ENCODE peak calls at places on chromosomes 1 and 21, in five cellular contexts. A, N, P, U and H are unnamed samples.

GRCh38 chr1:245241506-245242130 is 86.8 kb downstream of the KIF26B start:
- DNase-seq in A (no peak), N (no peak), P (no peak), U (no peak), H (peak)

GRCh38 chr1:184075040-184076029 is 23.8 kb downstream of the TSEN15 start:
- DNase-seq in A (peak), N (peak), P (peak), U (no peak), H (no peak)

GRCh38 chr21:31194510-31195293 is 149.4 kb downstream of the TIAM1 start:
- DNase-seq in A (no peak), N (no peak), P (no peak), U (no peak), H (no peak)

GRCh38 chr1:42748021-42748420 is 8.0 kb upstream of the CLDN19 start:
- DNase-seq in A (no peak), N (no peak), P (no peak), U (peak), H (no peak)

GRCh38 chr1:168084396-168085231 is 52.1 kb downstream of the GPR161 start:
- DNase-seq in A (peak), N (peak), P (peak), U (no peak), H (peak)

GRCh38 chr1:44254392-44254791 is 41.1 kb downstream of the DMAP1 start:
- DNase-seq in A (no peak), N (no peak), P (no peak), U (no peak), H (no peak)

GRCh38 chr1:89042491-89042890 is 19.8 kb upstream of the GBP3 start:
- DNase-seq in A (no peak), N (no peak), P (no peak), U (no peak), H (no peak)

GRCh38 chr1:2413495-2414296 is 1.3 kb upstream of the PEX10 start:
- DNase-seq in A (peak), N (peak), P (peak), U (no peak), H (peak)

GRCh38 chr1:214441119-214441518 is 110.3 kb downstream of the PTPN14 start:
- DNase-seq in A (no peak), N (no peak), P (no peak), U (no peak), H (no peak)

DNA sequence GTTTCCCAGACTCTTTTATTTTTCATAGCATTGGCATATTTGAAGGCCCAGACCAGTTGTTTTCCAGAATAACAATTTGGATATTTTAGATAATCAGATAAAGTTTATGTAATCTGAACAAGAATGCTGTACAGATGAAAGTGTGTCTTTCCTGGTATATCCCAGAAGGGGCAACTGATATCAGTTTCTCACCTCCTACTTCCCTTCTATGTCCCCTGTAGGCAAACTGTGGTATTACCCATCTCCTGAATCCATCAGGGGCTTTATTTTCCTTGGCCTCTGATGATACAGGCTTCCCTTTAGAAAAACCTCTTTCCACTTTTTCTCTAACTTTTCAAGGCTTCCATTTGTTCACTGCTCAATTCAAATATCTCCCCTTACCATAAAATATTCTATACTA is 87.5 kb upstream of the RGS1 start:
- DNase-seq in A (no peak), N (peak), P (no peak), U (no peak), H (no peak)
- TF ChIP-seq CTCF in A (no peak), N (no peak), P (no peak), U (no peak), H (no peak)

DNA sequence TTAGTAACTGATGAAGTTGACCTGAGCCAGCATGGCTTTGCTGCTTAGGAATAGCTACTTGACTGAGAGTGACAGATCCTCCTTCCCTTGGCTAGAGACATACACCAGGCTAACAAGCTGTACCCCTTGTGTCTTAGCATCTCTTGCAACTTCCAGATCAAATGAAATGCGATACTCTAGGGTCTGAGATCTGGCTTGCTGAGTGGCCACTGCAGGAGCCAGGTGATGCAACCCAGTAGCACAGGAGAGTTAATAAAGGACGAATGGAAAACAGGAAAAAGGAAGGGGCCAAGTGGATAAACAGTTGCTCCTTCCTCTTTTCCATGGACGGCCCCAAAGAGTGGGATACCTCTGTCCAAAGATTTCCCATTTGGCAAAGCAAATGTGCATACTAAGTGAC is 38.2 kb downstream of the ASTN1 start:
- DNase-seq in A (no peak), N (no peak), P (no peak), U (no peak), H (no peak)
- TF ChIP-seq EP300 in A (no peak), N (no peak), P (no peak), U (no peak), H (no peak)

DNA sequence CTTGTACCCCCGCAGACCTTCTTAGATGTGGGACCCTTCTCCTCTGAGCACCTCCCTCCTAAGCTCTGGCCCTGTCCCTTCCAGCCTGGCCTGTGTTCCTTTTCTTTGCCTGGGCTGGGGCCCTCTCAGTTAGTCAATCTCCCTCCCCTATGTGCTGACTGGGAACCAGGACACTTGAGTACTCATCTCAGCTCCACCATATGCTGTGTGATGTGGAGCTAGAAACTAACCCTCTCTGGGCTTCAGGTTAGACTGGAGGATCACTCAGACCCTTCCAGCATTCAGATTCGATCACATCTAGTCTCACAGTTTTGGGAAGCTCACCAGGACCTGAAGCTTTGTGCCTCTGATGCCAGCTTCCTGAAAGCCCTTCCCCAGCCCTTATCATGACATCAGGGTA is 40.6 kb downstream of the TRIM62 start:
- DNase-seq in A (no peak), N (no peak), P (no peak), U (no peak), H (no peak)
- H3K4me3 ChIP-seq in A (no peak), N (no peak), P (no peak), U (no peak), H (no peak)

DNA sequence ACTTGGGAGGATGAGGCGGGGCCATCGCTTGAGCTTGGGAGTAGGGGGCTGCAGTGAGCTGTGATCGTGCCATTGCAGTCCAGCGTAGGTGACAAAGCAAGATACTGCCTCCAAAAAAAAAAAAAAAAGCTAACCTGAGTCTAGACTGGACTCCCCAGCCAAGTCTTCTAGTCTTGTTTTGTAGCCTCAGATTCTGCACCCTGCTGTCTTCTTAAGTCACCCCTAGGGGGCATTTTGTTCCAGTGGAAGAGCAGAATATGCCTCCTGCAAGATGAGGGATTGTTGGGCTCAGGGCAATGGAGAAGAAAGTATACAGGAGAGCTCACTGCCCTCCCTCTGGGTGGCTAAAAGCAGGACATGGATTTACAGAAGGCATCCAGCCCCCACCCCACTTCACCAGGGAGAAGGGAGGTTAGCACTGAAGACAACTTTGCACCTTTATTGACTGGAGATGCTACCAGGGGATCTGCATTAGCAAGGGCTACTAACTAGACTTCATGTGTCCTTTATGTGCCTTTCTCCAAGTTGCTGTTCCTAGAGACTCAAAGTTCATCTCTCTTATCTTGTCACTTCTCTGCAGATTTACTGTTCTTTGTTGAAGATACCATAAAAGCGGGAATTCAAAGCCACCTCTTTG is 15.3 kb upstream of the RNF187 start:
- DNase-seq in A (no peak), N (peak), P (no peak), U (no peak), H (no peak)
- TF ChIP-seq CTCF in A (no peak), N (peak), P (peak), U (no peak), H (peak)

DNA sequence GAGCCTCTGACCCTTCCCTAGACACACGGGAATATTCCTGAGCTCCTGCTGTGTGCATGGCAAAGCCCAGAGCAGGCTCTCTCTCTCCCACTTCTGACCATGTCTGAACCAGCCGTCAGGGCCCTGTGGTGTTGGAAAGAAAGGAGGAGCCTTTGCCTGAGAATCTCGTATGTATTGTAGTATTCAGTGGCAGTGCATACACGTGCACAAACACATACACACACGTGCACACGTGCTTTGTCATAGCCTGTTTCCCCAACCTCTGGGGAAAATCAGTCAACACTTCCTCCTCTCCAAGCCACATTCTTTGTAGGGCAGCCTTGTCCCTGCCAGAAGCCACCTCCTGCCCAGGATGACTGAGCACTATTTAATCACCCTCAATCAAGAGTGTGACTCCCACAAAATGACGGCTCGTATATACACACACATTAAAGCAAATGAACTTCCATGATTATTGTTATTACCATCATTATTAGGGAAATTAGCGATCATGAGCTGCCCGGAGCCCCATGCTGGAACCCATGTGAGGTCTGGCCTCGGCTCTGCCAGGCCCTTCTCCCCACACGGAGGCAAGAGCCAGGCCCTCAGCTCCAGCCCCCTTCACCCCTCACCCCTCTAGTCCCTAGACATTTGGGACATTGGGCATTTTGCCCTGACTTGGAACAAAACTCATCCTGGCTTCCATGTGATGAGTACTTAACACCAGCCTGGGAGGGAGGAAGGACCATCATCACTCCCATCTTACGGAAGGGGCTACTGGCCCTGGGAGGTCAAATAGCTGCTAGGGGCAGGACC is 331.9 kb downstream of the NPHP4 start:
- DNase-seq in A (no peak), N (no peak), P (no peak), U (no peak), H (no peak)
- TF ChIP-seq EP300 in A (no peak), N (no peak), P (no peak), U (no peak), H (no peak)

DNA sequence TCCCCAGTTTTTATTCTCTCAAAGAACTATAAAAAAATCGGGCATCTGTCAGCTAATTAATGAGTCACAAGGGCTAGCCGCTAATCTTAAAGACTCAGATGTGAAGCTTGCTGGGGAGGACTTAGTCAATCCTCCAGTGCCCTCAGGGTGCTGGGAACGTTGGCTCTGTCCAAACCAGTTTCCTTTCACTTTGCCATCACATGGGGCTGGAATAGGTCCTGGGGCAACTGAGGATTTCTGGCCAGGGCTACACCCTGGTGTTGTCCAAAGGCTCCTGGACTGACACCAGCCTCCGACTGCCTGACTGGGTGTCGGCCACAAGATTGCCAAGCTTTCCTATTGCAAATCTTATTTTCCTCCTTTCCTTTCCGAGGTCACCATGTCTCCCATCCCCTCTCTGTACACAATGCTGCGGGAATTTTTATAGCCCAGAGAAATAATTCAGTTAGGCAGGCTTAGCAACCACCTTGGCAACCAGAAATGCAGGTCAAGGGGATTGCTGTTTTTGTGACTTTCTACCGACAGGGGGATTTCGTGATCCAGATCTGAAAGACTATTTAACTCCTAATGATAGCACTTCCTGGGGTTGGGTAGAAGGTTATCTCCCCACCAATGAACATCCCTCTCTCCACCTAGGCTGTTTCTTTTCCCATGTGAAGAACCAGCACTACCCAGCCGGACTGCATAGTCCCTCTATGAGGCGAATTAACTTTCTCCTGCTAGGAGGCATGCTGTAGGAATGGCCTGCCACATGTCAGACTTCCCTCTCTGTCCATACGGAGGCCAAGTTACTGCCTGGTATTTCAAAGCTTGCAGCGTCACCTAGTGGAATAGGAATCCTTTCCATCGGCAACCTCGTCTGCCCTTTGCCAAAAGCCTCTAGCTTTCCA is 29.9 kb upstream of the CTBS start:
- DNase-seq in A (no peak), N (peak), P (no peak), U (peak), H (no peak)
- H3K4me3 ChIP-seq in A (peak), N (no peak), P (peak), U (peak), H (no peak)

GRCh38 chr1:61433646-61434045 is 291.3 kb downstream of the TM2D1 start:
- DNase-seq in A (no peak), N (no peak), P (no peak), U (no peak), H (no peak)

GRCh38 chr1:61436016-61436415 is 288.9 kb downstream of the TM2D1 start:
- DNase-seq in A (no peak), N (no peak), P (no peak), U (no peak), H (no peak)

GRCh38 chr1:61435226-61435625 is 289.7 kb downstream of the TM2D1 start:
- DNase-seq in A (no peak), N (no peak), P (no peak), U (no peak), H (no peak)

GRCh38 chr1:61432616-61433388 is 292.1 kb downstream of the TM2D1 start:
- DNase-seq in A (no peak), N (no peak), P (no peak), U (no peak), H (no peak)

GRCh38 chr1:61434276-61434675 is 290.7 kb downstream of the TM2D1 start:
- DNase-seq in A (no peak), N (no peak), P (no peak), U (no peak), H (no peak)
- TF ChIP-seq CTCF in A (no peak), N (no peak), P (no peak), U (no peak), H (no peak)

GRCh38 chr21:18517905-18518566 is 114.5 kb upstream of the TMPRSS15 start:
- DNase-seq in A (no peak), N (no peak), P (no peak), U (no peak), H (no peak)
- TF ChIP-seq EP300 in A (no peak), N (no peak), P (no peak), U (no peak), H (no peak)